ENCODE peak calls at places on chromosomes 11 and 22, in ten cellular contexts. One of them, this sample, is unnamed.

GRCh38 chr22:36107436-36107835 is 53.1 kb downstream of the APOL3 start:
- DNase-seq in MG63: no peak
- DNase-seq in HFF-Myc: no peak
- DNase-seq in Caco-2: no peak
- DNase-seq in AG09309: no peak
- DNase-seq in dorsolateral prefrontal cortex: no peak
- DNase-seq in adipocyte: no peak
- DNase-seq in epithelial cell of proximal tubule: no peak
- DNase-seq in uterus: no peak
- DNase-seq in choroid plexus epithelial cell: no peak
- DNase-seq in this sample: no peak

GRCh38 chr22:36294801-36295200 is 41.9 kb downstream of the APOL1 start:
- DNase-seq in AG09309: no peak
- DNase-seq in dorsolateral prefrontal cortex: no peak
- DNase-seq in choroid plexus epithelial cell: no peak
- DNase-seq in HFF-Myc: no peak
- DNase-seq in MG63: no peak
- DNase-seq in epithelial cell of proximal tubule: no peak
- DNase-seq in Caco-2: no peak
- DNase-seq in adipocyte: no peak
- DNase-seq in uterus: no peak
- DNase-seq in this sample: no peak

GRCh38 chr11:87719311-87720073 is 455.8 kb downstream of the RAB38 start:
- DNase-seq in epithelial cell of proximal tubule: no peak
- DNase-seq in AG09309: no peak
- DNase-seq in dorsolateral prefrontal cortex: no peak
- DNase-seq in adipocyte: peak
- DNase-seq in uterus: no peak
- DNase-seq in HFF-Myc: no peak
- DNase-seq in MG63: no peak
- DNase-seq in Caco-2: no peak
- DNase-seq in choroid plexus epithelial cell: peak
- DNase-seq in this sample: no peak

GRCh38 chr22:50085211-50085999 is at the start of gene MLC1:
- DNase-seq in epithelial cell of proximal tubule: no peak
- DNase-seq in MG63: no peak
- DNase-seq in AG09309: no peak
- DNase-seq in choroid plexus epithelial cell: no peak
- DNase-seq in uterus: no peak
- DNase-seq in adipocyte: peak
- DNase-seq in Caco-2: no peak
- DNase-seq in HFF-Myc: no peak
- DNase-seq in dorsolateral prefrontal cortex: no peak
- DNase-seq in this sample: peak

GRCh38 chr11:110200241-110200640 is 96.2 kb downstream of the RDX start:
- DNase-seq in dorsolateral prefrontal cortex: no peak
- DNase-seq in HFF-Myc: no peak
- DNase-seq in adipocyte: no peak
- DNase-seq in choroid plexus epithelial cell: peak
- DNase-seq in uterus: no peak
- DNase-seq in AG09309: no peak
- DNase-seq in epithelial cell of proximal tubule: peak
- DNase-seq in Caco-2: no peak
- DNase-seq in MG63: no peak
- DNase-seq in this sample: no peak

GRCh38 chr22:19041403-19042074 is 80.7 kb downstream of the DGCR2 start:
- DNase-seq in HFF-Myc: no peak
- DNase-seq in AG09309: no peak
- DNase-seq in adipocyte: no peak
- DNase-seq in choroid plexus epithelial cell: no peak
- DNase-seq in MG63: no peak
- DNase-seq in epithelial cell of proximal tubule: no peak
- DNase-seq in Caco-2: no peak
- DNase-seq in dorsolateral prefrontal cortex: peak
- DNase-seq in uterus: no peak
- DNase-seq in this sample: no peak

GRCh38 chr22:45376703-45377102 is 36.7 kb downstream of the SMC1B start:
- DNase-seq in choroid plexus epithelial cell: peak
- DNase-seq in AG09309: no peak
- DNase-seq in HFF-Myc: no peak
- DNase-seq in Caco-2: no peak
- DNase-seq in adipocyte: peak
- DNase-seq in dorsolateral prefrontal cortex: no peak
- DNase-seq in epithelial cell of proximal tubule: no peak
- DNase-seq in MG63: no peak
- DNase-seq in uterus: peak
- DNase-seq in this sample: no peak

GRCh38 chr11:4881860-4882500 is at the start of gene OR51T1:
- DNase-seq in dorsolateral prefrontal cortex: no peak
- DNase-seq in adipocyte: no peak
- DNase-seq in MG63: peak
- DNase-seq in uterus: no peak
- DNase-seq in choroid plexus epithelial cell: peak
- DNase-seq in epithelial cell of proximal tubule: no peak
- DNase-seq in HFF-Myc: no peak
- DNase-seq in AG09309: no peak
- DNase-seq in Caco-2: no peak
- DNase-seq in this sample: no peak

GRCh38 chr22:39502789-39503464 is 837 bp downstream of the MIEF1 start:
- DNase-seq in HFF-Myc: no peak
- DNase-seq in AG09309: no peak
- DNase-seq in choroid plexus epithelial cell: peak
- DNase-seq in adipocyte: peak
- DNase-seq in MG63: no peak
- DNase-seq in Caco-2: no peak
- DNase-seq in dorsolateral prefrontal cortex: no peak
- DNase-seq in epithelial cell of proximal tubule: no peak
- DNase-seq in uterus: no peak
- DNase-seq in this sample: no peak

GRCh38 chr22:39500101-39500500 is 2.0 kb upstream of the MIEF1 start:
- DNase-seq in uterus: no peak
- DNase-seq in MG63: no peak
- DNase-seq in dorsolateral prefrontal cortex: no peak
- DNase-seq in Caco-2: no peak
- DNase-seq in AG09309: no peak
- DNase-seq in adipocyte: no peak
- DNase-seq in choroid plexus epithelial cell: no peak
- DNase-seq in HFF-Myc: no peak
- DNase-seq in epithelial cell of proximal tubule: no peak
- DNase-seq in this sample: no peak

GRCh38 chr22:39503590-39503989 is 1.5 kb downstream of the MIEF1 start:
- DNase-seq in uterus: no peak
- DNase-seq in epithelial cell of proximal tubule: no peak
- DNase-seq in adipocyte: no peak
- DNase-seq in MG63: no peak
- DNase-seq in AG09309: no peak
- DNase-seq in dorsolateral prefrontal cortex: no peak
- DNase-seq in HFF-Myc: no peak
- DNase-seq in Caco-2: no peak
- DNase-seq in choroid plexus epithelial cell: no peak
- DNase-seq in this sample: no peak

GRCh38 chr22:39502109-39502788 is at the start of gene MIEF1:
- DNase-seq in adipocyte: peak
- DNase-seq in HFF-Myc: peak
- DNase-seq in dorsolateral prefrontal cortex: peak
- DNase-seq in Caco-2: peak
- DNase-seq in MG63: peak
- DNase-seq in epithelial cell of proximal tubule: no peak
- DNase-seq in AG09309: peak
- DNase-seq in choroid plexus epithelial cell: peak
- DNase-seq in uterus: peak
- DNase-seq in this sample: peak

DNA sequence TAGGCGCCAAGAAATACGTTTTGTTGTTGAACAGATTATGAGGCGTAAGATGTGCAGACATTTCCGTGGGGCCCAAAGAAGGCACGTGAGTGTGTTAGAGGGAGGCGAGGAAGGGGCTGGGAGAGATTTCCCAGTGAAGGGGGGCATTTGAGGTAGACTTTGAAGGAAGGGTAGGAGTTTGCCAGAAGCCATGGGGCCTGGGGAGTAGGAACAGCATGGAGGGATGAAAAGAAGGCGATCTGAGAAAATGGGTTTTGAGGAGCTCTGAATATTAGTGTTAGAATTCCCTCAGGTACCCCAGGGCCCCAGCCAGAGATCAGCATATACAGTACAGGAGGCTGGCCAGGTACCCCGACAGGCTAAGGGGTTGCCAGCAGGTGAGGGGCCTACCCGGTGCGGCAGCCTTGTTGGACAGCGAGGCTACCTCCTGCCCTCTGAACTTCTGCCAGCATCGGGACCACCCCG is 414 bp upstream of the MIEF1 start:
- DNase-seq in choroid plexus epithelial cell: no peak
- DNase-seq in AG09309: no peak
- DNase-seq in uterus: no peak
- DNase-seq in epithelial cell of proximal tubule: no peak
- DNase-seq in dorsolateral prefrontal cortex: no peak
- DNase-seq in HFF-Myc: no peak
- DNase-seq in MG63: no peak
- DNase-seq in adipocyte: peak
- DNase-seq in Caco-2: no peak
- DNase-seq in this sample: no peak
- H3K4me3 ChIP-seq in choroid plexus epithelial cell: peak
- H3K4me3 ChIP-seq in AG09309: peak
- H3K4me3 ChIP-seq in uterus: peak
- H3K4me3 ChIP-seq in epithelial cell of proximal tubule: peak
- H3K4me3 ChIP-seq in dorsolateral prefrontal cortex: peak
- H3K4me3 ChIP-seq in HFF-Myc: peak
- H3K4me3 ChIP-seq in MG63: peak
- H3K4me3 ChIP-seq in adipocyte: peak
- H3K4me3 ChIP-seq in Caco-2: peak
- H3K4me3 ChIP-seq in this sample: peak

DNA sequence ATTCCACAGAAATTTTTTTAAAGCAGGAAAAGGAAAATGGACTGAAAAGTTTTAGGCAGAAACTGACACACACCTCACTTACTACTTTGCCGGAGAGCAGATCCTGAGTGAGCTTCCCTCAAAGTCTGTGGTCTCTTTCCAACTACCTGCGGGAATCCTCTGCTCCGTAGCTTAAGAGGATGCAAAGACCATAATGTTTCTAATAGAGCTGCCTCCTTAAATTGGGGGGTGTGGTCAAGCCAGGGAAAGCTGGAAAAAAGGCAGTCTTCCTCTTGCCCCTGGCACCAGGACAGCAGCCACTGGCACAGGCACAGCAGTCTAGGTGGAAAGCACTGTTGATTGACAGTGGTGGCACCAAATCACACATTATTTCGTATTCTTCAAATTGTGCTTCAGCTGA is at the start of gene ETS1:
- DNase-seq in HFF-Myc: no peak
- DNase-seq in Caco-2: no peak
- DNase-seq in uterus: no peak
- DNase-seq in dorsolateral prefrontal cortex: no peak
- DNase-seq in epithelial cell of proximal tubule: no peak
- DNase-seq in choroid plexus epithelial cell: no peak
- DNase-seq in AG09309: no peak
- DNase-seq in MG63: peak
- DNase-seq in adipocyte: no peak
- DNase-seq in this sample: no peak
- H3K4me3 ChIP-seq in HFF-Myc: no peak
- H3K4me3 ChIP-seq in Caco-2: no peak
- H3K4me3 ChIP-seq in uterus: no peak
- H3K4me3 ChIP-seq in dorsolateral prefrontal cortex: no peak
- H3K4me3 ChIP-seq in epithelial cell of proximal tubule: peak
- H3K4me3 ChIP-seq in choroid plexus epithelial cell: peak
- H3K4me3 ChIP-seq in AG09309: no peak
- H3K4me3 ChIP-seq in MG63: no peak
- H3K4me3 ChIP-seq in adipocyte: no peak
- H3K4me3 ChIP-seq in this sample: peak

GRCh38 chr22:24284747-24285203 is 14.1 kb downstream of the SPECC1L start:
- DNase-seq in adipocyte: peak
- DNase-seq in HFF-Myc: no peak
- DNase-seq in choroid plexus epithelial cell: no peak
- DNase-seq in AG09309: no peak
- DNase-seq in MG63: peak
- DNase-seq in epithelial cell of proximal tubule: no peak
- DNase-seq in dorsolateral prefrontal cortex: no peak
- DNase-seq in uterus: no peak
- DNase-seq in Caco-2: no peak
- DNase-seq in this sample: no peak

GRCh38 chr22:24282401-24282800 is 11.8 kb downstream of the SPECC1L start:
- DNase-seq in choroid plexus epithelial cell: no peak
- DNase-seq in adipocyte: no peak
- DNase-seq in Caco-2: no peak
- DNase-seq in HFF-Myc: no peak
- DNase-seq in epithelial cell of proximal tubule: no peak
- DNase-seq in MG63: no peak
- DNase-seq in AG09309: no peak
- DNase-seq in uterus: no peak
- DNase-seq in dorsolateral prefrontal cortex: no peak
- DNase-seq in this sample: no peak

GRCh38 chr22:24289138-24289537 is 18.5 kb downstream of the SPECC1L start:
- DNase-seq in dorsolateral prefrontal cortex: no peak
- DNase-seq in HFF-Myc: peak
- DNase-seq in choroid plexus epithelial cell: peak
- DNase-seq in uterus: no peak
- DNase-seq in AG09309: peak
- DNase-seq in epithelial cell of proximal tubule: no peak
- DNase-seq in Caco-2: no peak
- DNase-seq in MG63: peak
- DNase-seq in adipocyte: peak
- DNase-seq in this sample: no peak

GRCh38 chr22:24289781-24290181 is 19.1 kb downstream of the SPECC1L start:
- DNase-seq in MG63: peak
- DNase-seq in Caco-2: no peak
- DNase-seq in uterus: no peak
- DNase-seq in adipocyte: peak
- DNase-seq in AG09309: no peak
- DNase-seq in choroid plexus epithelial cell: no peak
- DNase-seq in epithelial cell of proximal tubule: no peak
- DNase-seq in HFF-Myc: no peak
- DNase-seq in dorsolateral prefrontal cortex: no peak
- DNase-seq in this sample: no peak

DNA sequence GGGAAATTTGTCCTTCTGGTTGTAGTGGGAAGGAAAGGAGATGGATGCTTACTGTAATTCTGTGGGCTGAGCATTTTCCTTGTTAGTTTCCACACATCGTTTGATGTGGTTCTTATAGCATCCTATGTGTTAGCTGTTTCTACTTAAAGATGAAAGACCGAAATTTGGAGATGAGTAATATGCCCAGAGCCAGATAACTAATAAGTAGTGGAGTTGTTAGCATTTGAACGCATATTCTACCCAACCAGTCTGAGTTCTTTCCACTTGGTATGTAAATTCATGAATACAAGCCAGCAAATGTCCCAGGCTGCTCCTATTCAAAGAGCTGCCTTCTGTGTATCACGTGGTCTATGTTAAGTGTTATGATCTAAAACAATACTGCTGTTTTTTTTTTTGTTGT is 14.6 kb downstream of the SPECC1L start:
- DNase-seq in adipocyte: peak
- DNase-seq in uterus: no peak
- DNase-seq in Caco-2: no peak
- DNase-seq in MG63: no peak
- DNase-seq in dorsolateral prefrontal cortex: no peak
- DNase-seq in choroid plexus epithelial cell: no peak
- DNase-seq in epithelial cell of proximal tubule: no peak
- DNase-seq in AG09309: no peak
- DNase-seq in HFF-Myc: no peak
- DNase-seq in this sample: no peak
- H3K4me3 ChIP-seq in adipocyte: no peak
- H3K4me3 ChIP-seq in uterus: no peak
- H3K4me3 ChIP-seq in Caco-2: no peak
- H3K4me3 ChIP-seq in MG63: no peak
- H3K4me3 ChIP-seq in dorsolateral prefrontal cortex: no peak
- H3K4me3 ChIP-seq in choroid plexus epithelial cell: no peak
- H3K4me3 ChIP-seq in epithelial cell of proximal tubule: no peak
- H3K4me3 ChIP-seq in AG09309: no peak
- H3K4me3 ChIP-seq in HFF-Myc: no peak
- H3K4me3 ChIP-seq in this sample: no peak

GRCh38 chr11:126345759-126346585 is 9.5 kb upstream of the ST3GAL4 start:
- DNase-seq in choroid plexus epithelial cell: peak
- DNase-seq in dorsolateral prefrontal cortex: no peak
- DNase-seq in Caco-2: no peak
- DNase-seq in uterus: peak
- DNase-seq in epithelial cell of proximal tubule: no peak
- DNase-seq in adipocyte: peak
- DNase-seq in MG63: no peak
- DNase-seq in AG09309: peak
- DNase-seq in HFF-Myc: peak
- DNase-seq in this sample: no peak
- H3K4me3 ChIP-seq in choroid plexus epithelial cell: peak
- H3K4me3 ChIP-seq in dorsolateral prefrontal cortex: no peak
- H3K4me3 ChIP-seq in Caco-2: no peak
- H3K4me3 ChIP-seq in uterus: no peak
- H3K4me3 ChIP-seq in epithelial cell of proximal tubule: no peak
- H3K4me3 ChIP-seq in adipocyte: peak
- H3K4me3 ChIP-seq in MG63: no peak
- H3K4me3 ChIP-seq in AG09309: no peak
- H3K4me3 ChIP-seq in HFF-Myc: no peak
- H3K4me3 ChIP-seq in this sample: no peak

This sample was measured in NT2/D1.